ENCODE peak calls at places on chromosomes 2 and 18, in four cellular contexts. One of them, this sample, is unnamed.
A peak's percentile ranks its signal among the peaks of the same experiment; 100 is the strongest.

GRCh38 chr2:42835577-42836371 is 43.4 kb upstream of the HAAO start:
- DNase-seq in IMR-90: peak; percentile 98
- DNase-seq in tibial nerve: no peak
- DNase-seq in brain microvascular endothelial cell: peak; percentile 95
- DNase-seq in this sample: peak; percentile 99

GRCh38 chr18:570256-570655 is 9.9 kb upstream of the CETN1 start:
- DNase-seq in IMR-90: no peak
- DNase-seq in tibial nerve: no peak
- DNase-seq in brain microvascular endothelial cell: no peak
- DNase-seq in this sample: no peak

GRCh38 chr18:49161627-49162026 is 210.9 kb upstream of the SMAD7 start:
- DNase-seq in IMR-90: peak; percentile 90
- DNase-seq in tibial nerve: no peak
- DNase-seq in brain microvascular endothelial cell: peak; percentile 91
- DNase-seq in this sample: peak; percentile 39

GRCh38 chr2:104897515-104898184 is 43.7 kb downstream of the POU3F3 start:
- DNase-seq in IMR-90: peak; percentile 25
- DNase-seq in tibial nerve: no peak
- DNase-seq in brain microvascular endothelial cell: no peak
- DNase-seq in this sample: peak; percentile 83

GRCh38 chr2:75532488-75532887 is 28.3 kb downstream of the EVA1A start:
- DNase-seq in IMR-90: no peak
- DNase-seq in tibial nerve: no peak
- DNase-seq in brain microvascular endothelial cell: no peak
- DNase-seq in this sample: no peak

GRCh38 chr18:23115683-23116096 is 19.6 kb upstream of the CABLES1 start:
- DNase-seq in IMR-90: peak; percentile 100
- DNase-seq in tibial nerve: no peak
- DNase-seq in brain microvascular endothelial cell: peak; percentile 96
- DNase-seq in this sample: peak; percentile 88

GRCh38 chr2:73292906-73293533 is 328 bp downstream of the EGR4 start:
- DNase-seq in IMR-90: no peak
- DNase-seq in tibial nerve: no peak
- DNase-seq in brain microvascular endothelial cell: no peak
- DNase-seq in this sample: no peak

GRCh38 chr2:98914713-98915580 is 21.1 kb downstream of the CRACDL start:
- DNase-seq in IMR-90: no peak
- DNase-seq in tibial nerve: no peak
- DNase-seq in brain microvascular endothelial cell: no peak
- DNase-seq in this sample: no peak

GRCh38 chr18:48230459-48231113 is 178.6 kb downstream of the ZBTB7C start:
- DNase-seq in IMR-90: peak; percentile 31
- DNase-seq in tibial nerve: peak; percentile 44
- DNase-seq in brain microvascular endothelial cell: peak; percentile 60
- DNase-seq in this sample: peak; percentile 12

GRCh38 chr2:238853724-238854123 is 5.8 kb downstream of the TWIST2 start:
- DNase-seq in IMR-90: no peak
- DNase-seq in tibial nerve: no peak
- DNase-seq in brain microvascular endothelial cell: no peak
- DNase-seq in this sample: no peak
- H3K4me3 ChIP-seq in IMR-90: no peak overlapping the region
- H3K4me3 ChIP-seq in tibial nerve: no peak overlapping the region
- H3K4me3 ChIP-seq in brain microvascular endothelial cell: no peak overlapping the region
- H3K4me3 ChIP-seq in this sample: peak overlapping the region; percentile 5

GRCh38 chr2:233351423-233351822 is 2.9 kb upstream of the DGKD start:
- DNase-seq in IMR-90: no peak
- DNase-seq in tibial nerve: no peak
- DNase-seq in brain microvascular endothelial cell: peak; percentile 14
- DNase-seq in this sample: no peak

GRCh38 chr2:233352141-233352842 is 2.0 kb upstream of the DGKD start:
- DNase-seq in IMR-90: no peak
- DNase-seq in tibial nerve: no peak
- DNase-seq in brain microvascular endothelial cell: no peak
- DNase-seq in this sample: no peak

GRCh38 chr2:233353769-233354499 is at the start of gene DGKD:
- DNase-seq in IMR-90: no peak
- DNase-seq in tibial nerve: peak; percentile 30
- DNase-seq in brain microvascular endothelial cell: no peak
- DNase-seq in this sample: no peak

GRCh38 chr2:233354500-233354924 is 218 bp downstream of the DGKD start:
- DNase-seq in IMR-90: no peak
- DNase-seq in tibial nerve: no peak
- DNase-seq in brain microvascular endothelial cell: no peak
- DNase-seq in this sample: no peak

GRCh38 chr2:233353101-233353768 is 1.1 kb upstream of the DGKD start:
- DNase-seq in IMR-90: no peak
- DNase-seq in tibial nerve: no peak
- DNase-seq in brain microvascular endothelial cell: no peak
- DNase-seq in this sample: no peak
- H3K4me3 ChIP-seq in IMR-90: no peak overlapping the region
- H3K4me3 ChIP-seq in tibial nerve: peak overlapping the region; percentile 72
- H3K4me3 ChIP-seq in brain microvascular endothelial cell: no peak overlapping the region
- H3K4me3 ChIP-seq in this sample: no peak overlapping the region

GRCh38 chr2:235264121-235264493 is 229.7 kb upstream of the AGAP1 start:
- DNase-seq in IMR-90: no peak
- DNase-seq in tibial nerve: no peak
- DNase-seq in brain microvascular endothelial cell: no peak
- DNase-seq in this sample: no peak
- H3K4me3 ChIP-seq in IMR-90: no peak overlapping the region
- H3K4me3 ChIP-seq in tibial nerve: peak overlapping the region; percentile 40
- H3K4me3 ChIP-seq in brain microvascular endothelial cell: peak overlapping the region; percentile 34
- H3K4me3 ChIP-seq in this sample: no peak overlapping the region

DNA sequence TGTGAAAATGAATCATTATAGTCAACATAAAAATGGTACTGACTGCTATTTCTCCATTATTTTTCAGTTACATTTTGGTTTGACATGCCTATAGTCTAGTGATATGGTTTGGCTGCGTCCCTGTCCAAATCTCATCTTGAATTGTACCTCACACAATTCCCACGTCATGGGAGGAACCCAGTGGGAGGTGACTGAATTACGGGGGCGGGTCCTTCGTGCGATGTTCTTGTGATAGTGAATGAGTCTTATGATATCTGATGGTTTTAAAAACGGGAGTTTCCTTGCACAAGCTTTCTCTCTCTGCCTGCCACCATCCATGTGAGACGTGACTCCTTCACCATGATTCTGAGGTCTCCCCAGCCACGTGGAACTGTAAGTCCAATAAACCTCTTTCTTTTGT is 70.3 kb downstream of the BAZ2B start:
- DNase-seq in IMR-90: no peak
- DNase-seq in tibial nerve: no peak
- DNase-seq in brain microvascular endothelial cell: no peak
- DNase-seq in this sample: no peak
- H3K4me3 ChIP-seq in IMR-90: no peak overlapping the region
- H3K4me3 ChIP-seq in tibial nerve: no peak overlapping the region
- H3K4me3 ChIP-seq in brain microvascular endothelial cell: no peak overlapping the region
- H3K4me3 ChIP-seq in this sample: no peak overlapping the region

DNA sequence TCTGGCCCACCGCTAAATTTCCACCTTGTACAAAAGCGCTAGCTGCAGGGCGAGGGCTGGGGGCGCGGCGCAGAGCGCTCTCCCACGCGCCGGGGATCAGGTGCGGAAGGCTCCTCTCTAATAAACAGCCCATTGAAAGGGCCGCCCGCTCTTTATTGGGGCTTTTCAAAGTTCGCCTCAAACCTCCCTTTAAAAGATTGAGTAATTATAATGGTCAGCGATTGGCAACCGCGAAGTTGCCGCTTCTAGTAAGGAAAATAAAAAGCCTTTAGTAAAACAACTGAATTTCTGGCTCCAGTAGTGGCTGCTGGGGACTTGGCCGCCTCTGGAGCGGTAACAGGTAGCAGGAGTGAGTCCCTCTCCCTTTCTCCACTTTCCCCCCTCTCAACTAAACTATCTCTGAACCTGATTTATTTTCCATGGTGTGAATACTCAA is 755 bp downstream of the NEUROD1 start:
- DNase-seq in IMR-90: no peak
- DNase-seq in tibial nerve: no peak
- DNase-seq in brain microvascular endothelial cell: no peak
- DNase-seq in this sample: no peak
- H3K4me3 ChIP-seq in IMR-90: no peak overlapping the region
- H3K4me3 ChIP-seq in tibial nerve: no peak overlapping the region
- H3K4me3 ChIP-seq in brain microvascular endothelial cell: no peak overlapping the region
- H3K4me3 ChIP-seq in this sample: no peak overlapping the region